ENCODE peak calls at places on chromosome 4, in nine cellular contexts. J is GM23248, L is neural progenitor cell, K is GM23338, H is PC-3, W is OCI-LY7, C is HCT116, Q is hepatocyte, Z is SK-N-SH. S is an unnamed sample.

GRCh38 chr4:81422591-81422990 is 49.1 kb downstream of the RASGEF1B start:
- DNase-seq in J (no peak), L (no peak), K (no peak), H (no peak), W (no peak), C (no peak), Q (no peak), Z (no peak), S (no peak)

GRCh38 chr4:26779674-26780073 is 81.0 kb upstream of the STIM2 start:
- DNase-seq in J (peak; percentile 49), L (no peak), K (no peak), H (peak; percentile 79), W (no peak), C (peak; percentile 12), Q (no peak), Z (no peak), S (no peak)

GRCh38 chr4:12118651-12119213 is 690.0 kb upstream of the HS3ST1 start:
- DNase-seq in J (no peak), L (no peak), K (no peak), H (no peak), W (no peak), C (no peak), Q (peak; percentile 13), Z (no peak), S (peak; percentile 52)

GRCh38 chr4:181597766-181598165 is 645.4 kb upstream of the TENM3 start:
- DNase-seq in J (no peak), L (no peak), K (no peak), H (no peak), W (no peak), C (no peak), Q (no peak), Z (no peak), S (no peak)

GRCh38 chr4:89660444-89660843 is 176.5 kb downstream of the SNCA start:
- DNase-seq in J (no peak), L (no peak), K (no peak), H (no peak), W (no peak), C (no peak), Q (no peak), Z (no peak), S (no peak)

GRCh38 chr4:146521543-146522097 is at the start of gene SLC10A7:
- DNase-seq in J (peak; percentile 88), L (peak; percentile 83), K (peak; percentile 83), H (peak; percentile 78), W (peak; percentile 88), C (peak; percentile 46), Q (peak; percentile 83), Z (peak; percentile 84), S (peak; percentile 84)

GRCh38 chr4:15778191-15778741 is at the start of gene CD38:
- DNase-seq in J (peak; percentile 41), L (peak; percentile 55), K (peak; percentile 64), H (no peak), W (peak; percentile 94), C (no peak), Q (peak; percentile 16), Z (peak; percentile 78), S (peak; percentile 86)

GRCh38 chr4:119955256-119955655 is 111.4 kb downstream of the MAD2L1 start:
- DNase-seq in J (no peak), L (no peak), K (no peak), H (no peak), W (no peak), C (no peak), Q (no peak), Z (no peak), S (no peak)

GRCh38 chr4:168694669-168695068 is 197.8 kb downstream of the PALLD start:
- DNase-seq in J (peak; percentile 52), L (no peak), K (no peak), H (peak; percentile 58), W (no peak), C (no peak), Q (peak; percentile 43), Z (no peak), S (no peak)

GRCh38 chr4:2867758-2868491 is 24.3 kb downstream of the ADD1 start:
- DNase-seq in J (peak; percentile 54), L (peak; percentile 64), K (peak; percentile 67), H (no peak), W (no peak), C (no peak), Q (peak; percentile 34), Z (peak; percentile 58), S (no peak)

GRCh38 chr4:108172780-108173598 is 4.3 kb upstream of the LEF1 start:
- DNase-seq in J (peak; percentile 38), L (peak; percentile 77), K (peak; percentile 58), H (peak; percentile 10), W (peak; percentile 64), C (no peak), Q (peak; percentile 82), Z (peak; percentile 83), S (peak; percentile 81)

GRCh38 chr4:85715996-85716737 is 241.2 kb downstream of the ARHGAP24 start:
- DNase-seq in J (no peak), L (no peak), K (no peak), H (no peak), W (no peak), C (no peak), Q (no peak), Z (no peak), S (no peak)

GRCh38 chr4:1255151-1255550 is 6.2 kb upstream of the CTBP1 start:
- DNase-seq in J (peak; percentile 63), L (no peak), K (no peak), H (no peak), W (no peak), C (no peak), Q (no peak), Z (no peak), S (no peak)

GRCh38 chr4:135739354-135739753 is 1537.8 kb upstream of the PABPC4L start:
- DNase-seq in J (no peak), L (no peak), K (no peak), H (peak; percentile 51), W (no peak), C (no peak), Q (no peak), Z (no peak), S (no peak)

GRCh38 chr4:159684061-159684460 is 581.2 kb downstream of the RAPGEF2 start:
- DNase-seq in J (no peak), L (no peak), K (no peak), H (no peak), W (no peak), C (no peak), Q (no peak), Z (no peak), S (no peak)

GRCh38 chr4:38190717-38191178 is 230.6 kb downstream of the PTTG2 start:
- DNase-seq in J (peak; percentile 62), L (peak; percentile 10), K (no peak), H (peak; percentile 53), W (no peak), C (no peak), Q (no peak), Z (peak; percentile 36), S (no peak)

GRCh38 chr4:25253072-25253447 is 19.2 kb downstream of the PI4K2B start:
- DNase-seq in J (no peak), L (no peak), K (no peak), H (peak; percentile 14), W (no peak), C (no peak), Q (no peak), Z (no peak), S (no peak)

GRCh38 chr4:71270901-71271300 is 67.9 kb upstream of the SLC4A4 start:
- DNase-seq in J (peak; percentile 47), L (peak; percentile 36), K (peak; percentile 63), H (peak; percentile 73), W (peak; percentile 14), C (peak; percentile 8), Q (peak; percentile 46), Z (peak; percentile 1), S (no peak)

DNA sequence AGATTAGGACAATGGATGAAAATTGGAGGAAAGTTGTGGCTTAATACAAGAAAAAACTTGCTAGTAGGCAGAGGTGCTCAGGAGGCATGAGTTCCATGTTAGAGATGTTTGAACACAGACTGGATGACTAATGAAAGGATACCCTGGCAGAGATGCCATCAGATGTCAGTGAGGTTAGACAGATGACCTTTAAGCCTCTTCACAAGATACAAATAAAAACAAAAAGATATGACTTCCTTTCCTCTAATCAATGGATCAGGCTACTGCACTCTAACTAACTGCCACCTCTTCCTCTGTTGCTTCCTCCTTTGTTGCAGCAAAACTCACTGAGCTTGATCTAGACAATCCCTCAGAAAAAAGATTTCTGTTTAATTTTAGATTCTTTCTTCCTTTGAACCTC is 14.7 kb downstream of the STAP1 start:
- DNase-seq in J (no peak), L (no peak), K (no peak), H (no peak), W (peak; percentile 38), C (no peak), Q (no peak), Z (no peak), S (no peak)
- H3K4me1 ChIP-seq in J (no peaks in the 10 kb centered on the region), L (no peaks in the 10 kb centered on the region), K (peaks cover 7% of the 10 kb centered on the region), H (no peaks in the 10 kb centered on the region), W (peaks cover 72% of the 10 kb centered on the region), C (no peaks in the 10 kb centered on the region), Q (no peaks in the 10 kb centered on the region), Z (no peaks in the 10 kb centered on the region), S (peaks cover 24% of the 10 kb centered on the region)

GRCh38 chr4:138961687-138962086 is 53.9 kb upstream of the NOCT start:
- DNase-seq in J (no peak), L (no peak), K (no peak), H (no peak), W (no peak), C (no peak), Q (no peak), Z (no peak), S (no peak)
- H2AFZ ChIP-seq in J (no peak overlapping the region), L (no peak overlapping the region), K (peak overlapping the region; percentile 67), H (no peak overlapping the region), W (no peak overlapping the region), C (no peak overlapping the region), Q (no peak overlapping the region), Z (no peak overlapping the region), S (no peak overlapping the region)

DNA sequence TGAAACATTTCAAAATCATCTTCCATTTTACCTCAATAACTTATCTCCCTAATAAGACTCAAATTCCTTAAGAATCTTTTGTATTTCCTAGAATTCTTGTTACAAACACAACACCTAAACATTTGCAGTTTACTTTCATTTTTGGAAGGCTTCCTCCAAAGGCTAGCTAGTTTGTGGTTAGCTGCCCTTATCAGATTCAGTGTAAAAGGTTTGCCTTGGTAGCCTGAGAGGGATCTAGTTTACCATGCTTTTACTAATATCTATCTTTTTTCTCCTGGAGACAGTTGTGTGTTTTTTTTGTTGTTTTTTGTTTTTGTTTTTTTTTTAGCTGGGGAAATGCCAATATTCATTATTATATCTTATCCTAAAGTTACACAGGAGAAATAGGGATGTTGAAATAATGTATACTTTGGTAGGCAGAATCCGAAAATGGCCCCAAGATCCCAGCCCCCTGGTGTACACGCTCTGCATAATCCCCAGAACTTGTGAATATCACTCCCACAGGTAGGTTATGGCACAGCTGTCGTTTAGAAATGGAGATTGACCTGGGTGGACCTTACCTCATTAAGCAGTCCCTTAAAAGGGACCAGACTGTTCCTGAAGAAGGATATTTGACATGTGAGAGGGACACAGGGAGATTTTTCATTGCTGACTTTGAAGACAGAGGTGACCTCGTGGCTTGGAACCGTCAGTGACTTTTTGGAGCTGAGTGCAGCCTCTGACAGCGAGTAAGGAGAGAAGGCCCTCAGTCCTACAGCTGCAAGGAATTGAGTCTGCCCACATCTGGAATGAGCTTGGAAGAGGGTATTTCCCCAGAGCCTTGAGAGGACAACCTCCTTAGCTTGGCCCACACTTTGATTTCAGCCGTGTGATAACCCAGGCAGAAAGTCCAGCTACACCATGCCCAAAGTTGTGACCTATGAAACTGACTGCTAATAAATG is 33.4 kb downstream of the SEPTIN11 start:
- DNase-seq in J (peak; percentile 31), L (no peak), K (no peak), H (no peak), W (no peak), C (no peak), Q (no peak), Z (no peak), S (peak; percentile 72)
- TF ChIP-seq EZH2phosphoT487 in J (no peak), L (no peak), K (no peak), H (no peak), W (no peak), C (no peak), Q (no peak), Z (no peak), S (no peak)

GRCh38 chr4:40180356-40180755 is 16.5 kb upstream of the RHOH start:
- DNase-seq in J (peak; percentile 92), L (no peak), K (no peak), H (peak; percentile 62), W (no peak), C (peak; percentile 1), Q (no peak), Z (peak; percentile 31), S (no peak)
- H3K4me1 ChIP-seq in J (peaks cover 22% of the 10 kb centered on the region), L (peaks cover 11% of the 10 kb centered on the region), K (peaks cover 17% of the 10 kb centered on the region), H (peaks cover 8% of the 10 kb centered on the region), W (peaks cover 58% of the 10 kb centered on the region), C (peaks cover 14% of the 10 kb centered on the region), Q (no peaks in the 10 kb centered on the region), Z (no peaks in the 10 kb centered on the region), S (peaks cover 10% of the 10 kb centered on the region)